ENCODE peak calls at places on chromosomes 11 and 22, in four cellular contexts. I, E, C and M are unnamed samples.

GRCh38 chr22:44448271-44448780 is 49.7 kb downstream of the RTL6 start:
- DNase-seq in C (peak; percentile 48), I (no peak), E (no peak), M (no peak)

GRCh38 chr11:11363674-11364073 is 10.6 kb upstream of the CSNK2A3 start:
- DNase-seq in E (no peak), I (no peak), C (no peak), M (no peak)

GRCh38 chr11:103315248-103315647 is 206.0 kb downstream of the DYNC2H1 start:
- DNase-seq in C (no peak), I (no peak), E (no peak), M (no peak)

GRCh38 chr11:14308114-14308896 is 50.7 kb downstream of the RRAS2 start:
- DNase-seq in E (peak; percentile 12), C (no peak), I (no peak), M (no peak)

GRCh38 chr11:112537846-112538330 is 277.2 kb upstream of the PLET1 start:
- DNase-seq in I (no peak), E (no peak), C (no peak), M (no peak)

GRCh38 chr11:26106713-26107112 is 225.2 kb upstream of the ANO3 start:
- DNase-seq in C (no peak), E (no peak), I (no peak), M (no peak)

GRCh38 chr11:61645179-61645868 is 34.9 kb upstream of the DAGLA start:
- DNase-seq in E (no peak), C (no peak), I (no peak), M (no peak)

GRCh38 chr11:120342226-120342625 is 6.0 kb downstream of the ARHGEF12 start:
- DNase-seq in C (no peak), I (no peak), E (no peak), M (no peak)

GRCh38 chr11:114892381-114893197 is 214.3 kb downstream of the NXPE2 start:
- DNase-seq in I (peak; percentile 22), C (no peak), E (no peak), M (no peak)

GRCh38 chr11:94602430-94603372 is 35.5 kb downstream of the PIWIL4 start:
- DNase-seq in E (no peak), C (peak; percentile 65), I (peak; percentile 19), M (peak; percentile 13)

GRCh38 chr22:32410459-32410858 is 1.6 kb downstream of the RTCB start:
- DNase-seq in C (no peak), E (no peak), I (no peak), M (no peak)

GRCh38 chr11:19241260-19242183 is 777 bp upstream of the E2F8 start:
- DNase-seq in E (no peak), C (peak; percentile 49), I (peak; percentile 70), M (peak; percentile 74)

GRCh38 chr11:57288771-57289579 is 35.8 kb downstream of the TNKS1BP1 start:
- DNase-seq in E (no peak), I (no peak), C (no peak), M (no peak)

GRCh38 chr11:66467756-66468155 is 1.1 kb downstream of the PELI3 start:
- DNase-seq in C (peak; percentile 60), E (no peak), I (no peak), M (no peak)

GRCh38 chr11:94879006-94879405 is 94.3 kb downstream of the CWC15 start:
- DNase-seq in I (no peak), C (no peak), E (no peak), M (no peak)

GRCh38 chr11:130550984-130551383 is 102.5 kb downstream of the ADAMTS15 start:
- DNase-seq in E (no peak), I (no peak), C (no peak), M (no peak)

GRCh38 chr11:88183233-88183632 is 8.0 kb upstream of the RAB38 start:
- DNase-seq in C (no peak), E (no peak), I (no peak), M (no peak)

GRCh38 chr11:69209936-69210659 is 54.4 kb downstream of the SMIM38 start:
- DNase-seq in C (no peak), I (no peak), E (no peak), M (no peak)

GRCh38 chr11:107665016-107665415 is 46.8 kb downstream of the SLN start:
- DNase-seq in I (no peak), C (no peak), E (no peak), M (no peak)

GRCh38 chr11:124970925-124971324 is 16.9 kb downstream of the CCDC15 start:
- DNase-seq in E (peak; percentile 42), I (no peak), C (no peak), M (no peak)

GRCh38 chr11:69213315-69213714 is 57.6 kb downstream of the SMIM38 start:
- DNase-seq in I (no peak), E (no peak), C (no peak), M (no peak)

GRCh38 chr11:116792144-116792868 is 627 bp upstream of the APOA5 start:
- DNase-seq in I (no peak), C (no peak), E (no peak), M (no peak)

GRCh38 chr11:116790167-116791001 is 1.3 kb downstream of the APOA5 start:
- DNase-seq in C (no peak), E (no peak), I (no peak), M (no peak)

GRCh38 chr11:116792869-116793475 is 1.3 kb upstream of the APOA5 start:
- DNase-seq in E (no peak), I (no peak), C (no peak), M (no peak)

GRCh38 chr11:116791813-116792143 is at the start of gene APOA5:
- DNase-seq in I (no peak), C (no peak), E (no peak), M (no peak)

GRCh38 chr11:116791002-116791812 is 472 bp downstream of the APOA5 start:
- DNase-seq in E (peak; percentile 35), C (peak; percentile 84), I (peak; percentile 76), M (peak; percentile 82)
- TF ChIP-seq POLR2A in E (no peak), C (no peak), I (no peak), M (no peak)

GRCh38 chr11:74783241-74783871 is 34.7 kb downstream of the RNF169 start:
- DNase-seq in C (no peak), I (peak; percentile 18), E (peak; percentile 8), M (peak; percentile 30)
- TF ChIP-seq POLR2AphosphoS5 in C (no peak), I (no peak), E (no peak), M (no peak)

GRCh38 chr11:77093056-77093891 is 9.4 kb upstream of the OMP start:
- DNase-seq in I (no peak), C (no peak), E (no peak), M (no peak)

GRCh38 chr11:77090373-77091111 is 12.1 kb upstream of the OMP start:
- DNase-seq in C (peak; percentile 55), I (no peak), E (no peak), M (no peak)

GRCh38 chr11:77092382-77092781 is 10.3 kb upstream of the OMP start:
- DNase-seq in I (no peak), E (no peak), C (no peak), M (no peak)

GRCh38 chr11:77090046-77090372 is 12.6 kb upstream of the OMP start:
- DNase-seq in E (no peak), C (peak; percentile 9), I (no peak), M (no peak)

GRCh38 chr11:77091146-77091940 is 11.3 kb upstream of the OMP start:
- DNase-seq in E (peak; percentile 68), C (peak; percentile 92), I (peak; percentile 94), M (peak; percentile 91)
- TF ChIP-seq POLR2A in E (no peak), C (no peak), I (no peak), M (no peak)

DNA sequence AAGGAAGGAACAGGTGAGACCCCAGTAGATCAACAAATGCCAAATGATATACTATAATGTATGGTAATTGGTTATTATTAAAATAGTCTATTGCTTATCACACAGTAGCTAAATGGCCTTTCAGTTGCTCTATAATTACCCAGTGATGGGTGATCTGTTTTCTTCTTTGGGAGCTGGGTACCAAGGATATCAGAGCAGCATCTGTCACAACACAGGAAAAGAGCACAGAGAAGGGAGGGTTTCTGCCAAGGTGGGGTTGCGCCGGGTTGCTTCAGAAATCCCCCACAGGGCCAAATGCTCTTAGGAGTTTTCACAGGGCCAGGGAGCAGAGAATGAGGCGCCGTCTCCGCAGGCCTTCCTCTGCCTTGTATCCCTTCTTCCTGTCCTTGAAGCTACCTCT is 469.4 kb downstream of the INSC start:
- DNase-seq in I (no peak), C (no peak), E (no peak), M (no peak)
- TF ChIP-seq POLR2AphosphoS5 in I (no peak), C (no peak), E (no peak), M (no peak)

GRCh38 chr11:78314753-78315152 is 102.9 kb downstream of the GAB2 start:
- DNase-seq in E (no peak), C (no peak), I (no peak), M (no peak)
- TF ChIP-seq POLR2A in E (no peak), C (no peak), I (no peak), M (no peak)